ENCODE peak calls at places on chromosomes 13 and 19, in five cellular contexts. One of them, this sample, is unnamed.

GRCh38 chr13:73189766-73190165 is 131.0 kb downstream of the KLF5 start:
- DNase-seq in IMR-90: no peak
- DNase-seq in WTC11: no peak
- DNase-seq in mammary epithelial cell: no peak
- DNase-seq in cardiac muscle cell: no peak
- DNase-seq in this sample: no peak

GRCh38 chr19:17532116-17532515 is 20.7 kb downstream of the PGLS start:
- DNase-seq in IMR-90: no peak
- DNase-seq in WTC11: no peak
- DNase-seq in mammary epithelial cell: no peak
- DNase-seq in cardiac muscle cell: no peak
- DNase-seq in this sample: no peak

GRCh38 chr19:7083076-7083956 is 13.8 kb downstream of the ZNF557 start:
- DNase-seq in IMR-90: peak
- DNase-seq in WTC11: no peak
- DNase-seq in mammary epithelial cell: peak
- DNase-seq in cardiac muscle cell: peak
- DNase-seq in this sample: no peak

GRCh38 chr13:113616991-113617749 is 32.6 kb downstream of the TFDP1 start:
- DNase-seq in IMR-90: peak
- DNase-seq in WTC11: peak
- DNase-seq in mammary epithelial cell: no peak
- DNase-seq in cardiac muscle cell: peak
- DNase-seq in this sample: no peak

GRCh38 chr13:100734194-100734720 is 59.7 kb upstream of the TMTC4 start:
- DNase-seq in IMR-90: no peak
- DNase-seq in WTC11: no peak
- DNase-seq in mammary epithelial cell: no peak
- DNase-seq in cardiac muscle cell: no peak
- DNase-seq in this sample: no peak

GRCh38 chr19:32567486-32567885 is 13.5 kb upstream of the PDCD5 start:
- DNase-seq in IMR-90: no peak
- DNase-seq in WTC11: no peak
- DNase-seq in mammary epithelial cell: no peak
- DNase-seq in cardiac muscle cell: no peak
- DNase-seq in this sample: no peak

GRCh38 chr19:29943615-29944014 is 1.6 kb downstream of the URI1 start:
- DNase-seq in IMR-90: no peak
- DNase-seq in WTC11: no peak
- DNase-seq in mammary epithelial cell: no peak
- DNase-seq in cardiac muscle cell: no peak
- DNase-seq in this sample: no peak

GRCh38 chr13:85771856-85772255 is 27.4 kb downstream of the SLITRK6 start:
- DNase-seq in IMR-90: peak
- DNase-seq in WTC11: no peak
- DNase-seq in mammary epithelial cell: peak
- DNase-seq in cardiac muscle cell: no peak
- DNase-seq in this sample: no peak

GRCh38 chr13:71067164-71067815 is 799.7 kb downstream of the DACH1 start:
- DNase-seq in IMR-90: no peak
- DNase-seq in WTC11: no peak
- DNase-seq in mammary epithelial cell: no peak
- DNase-seq in cardiac muscle cell: no peak
- DNase-seq in this sample: no peak

GRCh38 chr13:100887729-100888151 is 213.1 kb upstream of the TMTC4 start:
- DNase-seq in IMR-90: peak
- DNase-seq in WTC11: no peak
- DNase-seq in mammary epithelial cell: no peak
- DNase-seq in cardiac muscle cell: peak
- DNase-seq in this sample: no peak

GRCh38 chr19:38869836-38870607 is 8.1 kb downstream of the RINL start:
- DNase-seq in IMR-90: peak
- DNase-seq in WTC11: peak
- DNase-seq in mammary epithelial cell: peak
- DNase-seq in cardiac muscle cell: peak
- DNase-seq in this sample: peak

GRCh38 chr13:113499936-113500335 is 9.4 kb upstream of the DCUN1D2 start:
- DNase-seq in IMR-90: peak
- DNase-seq in WTC11: no peak
- DNase-seq in mammary epithelial cell: peak
- DNase-seq in cardiac muscle cell: no peak
- DNase-seq in this sample: no peak

GRCh38 chr19:16888629-16889371 is at the start of gene F2RL3:
- DNase-seq in IMR-90: peak
- DNase-seq in WTC11: no peak
- DNase-seq in mammary epithelial cell: no peak
- DNase-seq in cardiac muscle cell: peak
- DNase-seq in this sample: peak

GRCh38 chr13:99434258-99434788 is 66.9 kb upstream of the TM9SF2 start:
- DNase-seq in IMR-90: no peak
- DNase-seq in WTC11: peak
- DNase-seq in mammary epithelial cell: no peak
- DNase-seq in cardiac muscle cell: no peak
- DNase-seq in this sample: no peak

GRCh38 chr19:13022859-13023636 is 27.8 kb downstream of the NFIX start:
- DNase-seq in IMR-90: peak
- DNase-seq in WTC11: peak
- DNase-seq in mammary epithelial cell: peak
- DNase-seq in cardiac muscle cell: peak
- DNase-seq in this sample: peak

GRCh38 chr19:5001547-5002131 is 32.7 kb downstream of the KDM4B start:
- DNase-seq in IMR-90: peak
- DNase-seq in WTC11: peak
- DNase-seq in mammary epithelial cell: peak
- DNase-seq in cardiac muscle cell: peak
- DNase-seq in this sample: peak

GRCh38 chr13:112685856-112686255 is 4.0 kb upstream of the ATP11A start:
- DNase-seq in IMR-90: no peak
- DNase-seq in WTC11: no peak
- DNase-seq in mammary epithelial cell: no peak
- DNase-seq in cardiac muscle cell: no peak
- DNase-seq in this sample: no peak

GRCh38 chr13:75050419-75051066 is 431.4 kb downstream of the TBC1D4 start:
- DNase-seq in IMR-90: peak
- DNase-seq in WTC11: no peak
- DNase-seq in mammary epithelial cell: no peak
- DNase-seq in cardiac muscle cell: peak
- DNase-seq in this sample: no peak

GRCh38 chr13:63421113-63421512 is 2005.5 kb upstream of the PCDH20 start:
- DNase-seq in IMR-90: no peak
- DNase-seq in WTC11: no peak
- DNase-seq in mammary epithelial cell: no peak
- DNase-seq in cardiac muscle cell: no peak
- DNase-seq in this sample: no peak

GRCh38 chr19:39402417-39403297 is 4.0 kb upstream of the ZFP36 start:
- DNase-seq in IMR-90: peak
- DNase-seq in WTC11: peak
- DNase-seq in mammary epithelial cell: peak
- DNase-seq in cardiac muscle cell: peak
- DNase-seq in this sample: peak

GRCh38 chr13:102678339-102679122 is 16.3 kb downstream of the METTL21C start:
- DNase-seq in IMR-90: no peak
- DNase-seq in WTC11: no peak
- DNase-seq in mammary epithelial cell: no peak
- DNase-seq in cardiac muscle cell: no peak
- DNase-seq in this sample: no peak
- TF ChIP-seq CTCF in IMR-90: no peak
- TF ChIP-seq CTCF in WTC11: no peak
- TF ChIP-seq CTCF in mammary epithelial cell: no peak
- TF ChIP-seq CTCF in cardiac muscle cell: no peak
- TF ChIP-seq CTCF in this sample: no peak

DNA sequence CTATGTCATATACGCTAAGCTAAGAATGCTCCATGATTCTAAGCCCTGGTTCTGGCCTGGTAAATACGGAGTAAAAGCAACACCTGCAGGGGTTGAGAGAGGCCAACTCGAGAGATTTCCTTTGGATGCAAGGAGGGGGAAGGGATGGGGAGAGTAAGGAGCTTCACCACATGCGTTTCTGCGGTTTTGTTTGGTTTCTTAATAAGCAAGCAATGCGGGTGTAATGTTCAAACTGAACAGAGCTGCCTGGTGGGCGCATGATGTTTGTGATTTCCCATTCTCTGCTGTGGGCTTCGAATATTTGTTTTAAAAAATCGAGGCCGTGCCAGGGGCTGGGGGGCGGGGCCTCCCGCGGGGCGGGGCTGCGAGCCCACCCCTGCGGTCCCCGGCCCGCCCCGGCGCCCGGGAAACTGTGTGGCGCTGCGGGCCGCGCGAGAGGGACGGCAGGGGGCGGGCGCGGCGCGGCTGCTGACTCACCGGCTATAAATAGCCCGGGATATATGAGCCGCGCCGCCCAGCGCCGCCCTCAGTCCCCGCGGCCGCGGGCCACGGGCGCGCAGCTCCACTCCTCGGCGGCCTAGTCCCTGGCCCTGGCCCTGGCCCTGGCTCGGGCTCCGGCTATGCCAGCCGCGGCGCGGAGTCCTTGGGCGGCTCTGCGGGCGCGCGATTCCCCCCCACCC is 5.1 kb downstream of the BBC3 start:
- DNase-seq in IMR-90: peak
- DNase-seq in WTC11: peak
- DNase-seq in mammary epithelial cell: peak
- DNase-seq in cardiac muscle cell: peak
- DNase-seq in this sample: peak
- TF ChIP-seq CTCF in IMR-90: peak
- TF ChIP-seq CTCF in WTC11: no peak
- TF ChIP-seq CTCF in mammary epithelial cell: peak
- TF ChIP-seq CTCF in cardiac muscle cell: peak
- TF ChIP-seq CTCF in this sample: no peak

DNA sequence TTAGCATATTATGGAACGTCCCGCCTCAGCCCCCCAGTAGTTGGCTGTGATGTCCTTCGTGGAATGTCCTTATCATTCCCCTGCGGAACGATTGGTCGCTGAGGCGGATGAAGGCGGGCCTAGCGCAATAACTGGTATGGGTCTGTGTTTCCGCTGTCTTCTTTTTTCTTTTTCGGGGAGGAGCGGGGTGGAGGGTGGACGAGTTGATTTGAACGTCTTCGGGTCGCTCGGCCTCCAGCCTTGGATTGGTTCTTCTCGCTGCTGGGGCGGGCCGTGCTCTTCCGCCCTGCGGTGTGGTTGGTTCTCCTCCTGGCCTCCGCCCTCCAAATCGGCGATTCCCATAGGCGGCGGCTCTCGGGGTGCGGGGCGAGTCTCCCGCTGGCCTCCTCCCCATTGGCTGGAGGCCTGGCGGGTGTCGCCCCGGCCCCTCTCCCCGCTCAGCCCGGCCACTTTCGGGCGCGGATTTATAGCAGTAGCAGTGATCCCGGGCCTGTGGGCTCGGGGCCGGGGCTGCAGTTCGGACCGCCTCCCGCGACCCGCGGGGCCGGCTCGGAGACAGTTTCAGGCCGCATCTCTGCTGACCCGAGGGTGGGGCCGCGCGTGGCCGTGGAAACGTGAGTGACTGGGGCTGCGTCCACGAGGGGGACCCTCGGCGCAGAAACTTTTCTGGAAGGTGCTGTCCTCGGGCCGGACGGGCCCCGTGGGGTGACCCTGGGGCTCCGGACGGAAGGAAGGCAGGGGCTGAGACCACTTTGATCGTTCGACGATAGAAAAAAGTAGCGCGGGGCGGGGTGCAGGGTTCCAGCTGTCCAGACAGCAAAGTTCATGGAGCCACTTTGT is 2.1 kb downstream of the ING1 start:
- DNase-seq in IMR-90: peak
- DNase-seq in WTC11: peak
- DNase-seq in mammary epithelial cell: peak
- DNase-seq in cardiac muscle cell: peak
- DNase-seq in this sample: peak
- TF ChIP-seq CTCF in IMR-90: no peak
- TF ChIP-seq CTCF in WTC11: no peak
- TF ChIP-seq CTCF in mammary epithelial cell: peak
- TF ChIP-seq CTCF in cardiac muscle cell: peak
- TF ChIP-seq CTCF in this sample: no peak

GRCh38 chr19:49363265-49364082 is at the start of gene DKKL1:
- DNase-seq in IMR-90: peak
- DNase-seq in WTC11: peak
- DNase-seq in mammary epithelial cell: peak
- DNase-seq in cardiac muscle cell: peak
- DNase-seq in this sample: peak
- TF ChIP-seq CTCF in IMR-90: peak
- TF ChIP-seq CTCF in WTC11: no peak
- TF ChIP-seq CTCF in mammary epithelial cell: peak
- TF ChIP-seq CTCF in cardiac muscle cell: peak
- TF ChIP-seq CTCF in this sample: no peak

GRCh38 chr19:47226426-47227346 is 4.3 kb downstream of the BBC3 start:
- DNase-seq in IMR-90: peak
- DNase-seq in WTC11: no peak
- DNase-seq in mammary epithelial cell: peak
- DNase-seq in cardiac muscle cell: peak
- DNase-seq in this sample: peak
- TF ChIP-seq CTCF in IMR-90: no peak
- TF ChIP-seq CTCF in WTC11: no peak
- TF ChIP-seq CTCF in mammary epithelial cell: no peak
- TF ChIP-seq CTCF in cardiac muscle cell: no peak
- TF ChIP-seq CTCF in this sample: no peak

This sample was measured in GM20000.